ENCODE peak calls at places on chromosomes 3 and 15, in eight cellular contexts. One of them, this sample, is unnamed.

GRCh38 chr3:114157321-114157720 is 21.5 kb downstream of the DRD3 start:
- DNase-seq in choroid plexus epithelial cell: no peak
- DNase-seq in HT1080: no peak
- DNase-seq in neural progenitor cell: no peak
- DNase-seq in frontal cortex: no peak
- DNase-seq in SJSA1: no peak
- DNase-seq in stimulated activated CD8-positive, alpha-beta memory T cell treated with anti-CD3 and anti-CD28 coated beads, Interleukin-12 subunit alpha, Interleukin-12 subunit beta, amount 100 ng/mL, for 4 hours: no peak
- DNase-seq in WTC11: no peak
- DNase-seq in this sample: no peak

GRCh38 chr3:193240850-193241706 is at the start of gene PLAAT1:
- DNase-seq in choroid plexus epithelial cell: peak
- DNase-seq in HT1080: peak
- DNase-seq in neural progenitor cell: peak
- DNase-seq in frontal cortex: peak
- DNase-seq in SJSA1: peak
- DNase-seq in stimulated activated CD8-positive, alpha-beta memory T cell treated with anti-CD3 and anti-CD28 coated beads, Interleukin-12 subunit alpha, Interleukin-12 subunit beta, amount 100 ng/mL, for 4 hours: no peak
- DNase-seq in WTC11: peak
- DNase-seq in this sample: peak

GRCh38 chr3:31448035-31448881 is 84.5 kb upstream of the STT3B start:
- DNase-seq in choroid plexus epithelial cell: peak
- DNase-seq in HT1080: peak
- DNase-seq in neural progenitor cell: peak
- DNase-seq in frontal cortex: no peak
- DNase-seq in SJSA1: no peak
- DNase-seq in stimulated activated CD8-positive, alpha-beta memory T cell treated with anti-CD3 and anti-CD28 coated beads, Interleukin-12 subunit alpha, Interleukin-12 subunit beta, amount 100 ng/mL, for 4 hours: no peak
- DNase-seq in WTC11: peak
- DNase-seq in this sample: peak

GRCh38 chr15:34039506-34040123 is 611 bp upstream of the AVEN start:
- DNase-seq in choroid plexus epithelial cell: peak
- DNase-seq in HT1080: no peak
- DNase-seq in neural progenitor cell: no peak
- DNase-seq in frontal cortex: no peak
- DNase-seq in SJSA1: no peak
- DNase-seq in stimulated activated CD8-positive, alpha-beta memory T cell treated with anti-CD3 and anti-CD28 coated beads, Interleukin-12 subunit alpha, Interleukin-12 subunit beta, amount 100 ng/mL, for 4 hours: no peak
- DNase-seq in WTC11: no peak
- DNase-seq in this sample: peak

GRCh38 chr15:95059346-95059905 is 828.1 kb downstream of the MCTP2 start:
- DNase-seq in choroid plexus epithelial cell: no peak
- DNase-seq in HT1080: no peak
- DNase-seq in neural progenitor cell: no peak
- DNase-seq in frontal cortex: no peak
- DNase-seq in SJSA1: no peak
- DNase-seq in stimulated activated CD8-positive, alpha-beta memory T cell treated with anti-CD3 and anti-CD28 coated beads, Interleukin-12 subunit alpha, Interleukin-12 subunit beta, amount 100 ng/mL, for 4 hours: no peak
- DNase-seq in WTC11: no peak
- DNase-seq in this sample: no peak

GRCh38 chr15:31925541-31925940 is 104.8 kb upstream of the CHRNA7 start:
- DNase-seq in choroid plexus epithelial cell: no peak
- DNase-seq in HT1080: no peak
- DNase-seq in neural progenitor cell: no peak
- DNase-seq in frontal cortex: no peak
- DNase-seq in SJSA1: no peak
- DNase-seq in stimulated activated CD8-positive, alpha-beta memory T cell treated with anti-CD3 and anti-CD28 coated beads, Interleukin-12 subunit alpha, Interleukin-12 subunit beta, amount 100 ng/mL, for 4 hours: no peak
- DNase-seq in WTC11: no peak
- DNase-seq in this sample: no peak

GRCh38 chr3:10529809-10530208 is 24.4 kb upstream of the ATP2B2 start:
- DNase-seq in choroid plexus epithelial cell: no peak
- DNase-seq in HT1080: no peak
- DNase-seq in neural progenitor cell: no peak
- DNase-seq in frontal cortex: no peak
- DNase-seq in SJSA1: no peak
- DNase-seq in stimulated activated CD8-positive, alpha-beta memory T cell treated with anti-CD3 and anti-CD28 coated beads, Interleukin-12 subunit alpha, Interleukin-12 subunit beta, amount 100 ng/mL, for 4 hours: no peak
- DNase-seq in WTC11: no peak
- DNase-seq in this sample: no peak

GRCh38 chr15:21261965-21262850 is 178.1 kb downstream of the POTEB3 start:
- DNase-seq in choroid plexus epithelial cell: no peak
- DNase-seq in HT1080: no peak
- DNase-seq in neural progenitor cell: no peak
- DNase-seq in frontal cortex: no peak
- DNase-seq in SJSA1: no peak
- DNase-seq in stimulated activated CD8-positive, alpha-beta memory T cell treated with anti-CD3 and anti-CD28 coated beads, Interleukin-12 subunit alpha, Interleukin-12 subunit beta, amount 100 ng/mL, for 4 hours: no peak
- DNase-seq in WTC11: no peak
- DNase-seq in this sample: peak

GRCh38 chr15:25883860-25884259 is 20.7 kb upstream of the ATP10A start:
- DNase-seq in choroid plexus epithelial cell: peak
- DNase-seq in HT1080: peak
- DNase-seq in neural progenitor cell: no peak
- DNase-seq in frontal cortex: no peak
- DNase-seq in SJSA1: peak
- DNase-seq in stimulated activated CD8-positive, alpha-beta memory T cell treated with anti-CD3 and anti-CD28 coated beads, Interleukin-12 subunit alpha, Interleukin-12 subunit beta, amount 100 ng/mL, for 4 hours: no peak
- DNase-seq in WTC11: no peak
- DNase-seq in this sample: peak

GRCh38 chr3:18812316-18812715 is 336.0 kb upstream of the KCNH8 start:
- DNase-seq in choroid plexus epithelial cell: peak
- DNase-seq in HT1080: peak
- DNase-seq in neural progenitor cell: no peak
- DNase-seq in frontal cortex: no peak
- DNase-seq in SJSA1: no peak
- DNase-seq in stimulated activated CD8-positive, alpha-beta memory T cell treated with anti-CD3 and anti-CD28 coated beads, Interleukin-12 subunit alpha, Interleukin-12 subunit beta, amount 100 ng/mL, for 4 hours: no peak
- DNase-seq in WTC11: no peak
- DNase-seq in this sample: peak

GRCh38 chr3:116386168-116386567 is 59.1 kb downstream of the LSAMP start:
- DNase-seq in choroid plexus epithelial cell: no peak
- DNase-seq in HT1080: no peak
- DNase-seq in neural progenitor cell: no peak
- DNase-seq in frontal cortex: no peak
- DNase-seq in SJSA1: no peak
- DNase-seq in stimulated activated CD8-positive, alpha-beta memory T cell treated with anti-CD3 and anti-CD28 coated beads, Interleukin-12 subunit alpha, Interleukin-12 subunit beta, amount 100 ng/mL, for 4 hours: no peak
- DNase-seq in WTC11: no peak
- DNase-seq in this sample: no peak

GRCh38 chr3:188486126-188486525 is 332.2 kb downstream of the LPP start:
- DNase-seq in choroid plexus epithelial cell: peak
- DNase-seq in HT1080: peak
- DNase-seq in neural progenitor cell: no peak
- DNase-seq in frontal cortex: no peak
- DNase-seq in SJSA1: peak
- DNase-seq in stimulated activated CD8-positive, alpha-beta memory T cell treated with anti-CD3 and anti-CD28 coated beads, Interleukin-12 subunit alpha, Interleukin-12 subunit beta, amount 100 ng/mL, for 4 hours: no peak
- DNase-seq in WTC11: no peak
- DNase-seq in this sample: peak

GRCh38 chr15:57485869-57486268 is 105.8 kb upstream of the MYZAP start:
- DNase-seq in choroid plexus epithelial cell: peak
- DNase-seq in HT1080: peak
- DNase-seq in neural progenitor cell: no peak
- DNase-seq in frontal cortex: no peak
- DNase-seq in SJSA1: peak
- DNase-seq in stimulated activated CD8-positive, alpha-beta memory T cell treated with anti-CD3 and anti-CD28 coated beads, Interleukin-12 subunit alpha, Interleukin-12 subunit beta, amount 100 ng/mL, for 4 hours: no peak
- DNase-seq in WTC11: peak
- DNase-seq in this sample: peak

GRCh38 chr3:78048698-78049097 is 1008.8 kb downstream of the ROBO2 start:
- DNase-seq in choroid plexus epithelial cell: peak
- DNase-seq in HT1080: peak
- DNase-seq in neural progenitor cell: no peak
- DNase-seq in frontal cortex: no peak
- DNase-seq in SJSA1: no peak
- DNase-seq in stimulated activated CD8-positive, alpha-beta memory T cell treated with anti-CD3 and anti-CD28 coated beads, Interleukin-12 subunit alpha, Interleukin-12 subunit beta, amount 100 ng/mL, for 4 hours: no peak
- DNase-seq in WTC11: no peak
- DNase-seq in this sample: no peak

GRCh38 chr3:140922634-140923033 is 19.0 kb upstream of the SLC25A36 start:
- DNase-seq in choroid plexus epithelial cell: peak
- DNase-seq in HT1080: no peak
- DNase-seq in neural progenitor cell: peak
- DNase-seq in frontal cortex: no peak
- DNase-seq in SJSA1: peak
- DNase-seq in stimulated activated CD8-positive, alpha-beta memory T cell treated with anti-CD3 and anti-CD28 coated beads, Interleukin-12 subunit alpha, Interleukin-12 subunit beta, amount 100 ng/mL, for 4 hours: no peak
- DNase-seq in WTC11: no peak
- DNase-seq in this sample: no peak

GRCh38 chr15:57183614-57184344 is 192.5 kb upstream of the CGNL1 start:
- DNase-seq in choroid plexus epithelial cell: peak
- DNase-seq in HT1080: no peak
- DNase-seq in neural progenitor cell: no peak
- DNase-seq in frontal cortex: no peak
- DNase-seq in SJSA1: peak
- DNase-seq in stimulated activated CD8-positive, alpha-beta memory T cell treated with anti-CD3 and anti-CD28 coated beads, Interleukin-12 subunit alpha, Interleukin-12 subunit beta, amount 100 ng/mL, for 4 hours: no peak
- DNase-seq in WTC11: no peak
- DNase-seq in this sample: no peak

GRCh38 chr3:2456788-2457187 is 358.1 kb downstream of the CNTN4 start:
- DNase-seq in choroid plexus epithelial cell: no peak
- DNase-seq in HT1080: no peak
- DNase-seq in neural progenitor cell: no peak
- DNase-seq in frontal cortex: no peak
- DNase-seq in SJSA1: no peak
- DNase-seq in stimulated activated CD8-positive, alpha-beta memory T cell treated with anti-CD3 and anti-CD28 coated beads, Interleukin-12 subunit alpha, Interleukin-12 subunit beta, amount 100 ng/mL, for 4 hours: no peak
- DNase-seq in WTC11: no peak
- DNase-seq in this sample: no peak

GRCh38 chr3:20361000-20361399 is 175.0 kb upstream of the SGO1 start:
- DNase-seq in choroid plexus epithelial cell: no peak
- DNase-seq in HT1080: no peak
- DNase-seq in neural progenitor cell: no peak
- DNase-seq in frontal cortex: no peak
- DNase-seq in SJSA1: no peak
- DNase-seq in stimulated activated CD8-positive, alpha-beta memory T cell treated with anti-CD3 and anti-CD28 coated beads, Interleukin-12 subunit alpha, Interleukin-12 subunit beta, amount 100 ng/mL, for 4 hours: no peak
- DNase-seq in WTC11: no peak
- DNase-seq in this sample: no peak

GRCh38 chr3:38541800-38542199 is 45.7 kb downstream of the EXOG start:
- DNase-seq in choroid plexus epithelial cell: no peak
- DNase-seq in HT1080: no peak
- DNase-seq in neural progenitor cell: no peak
- DNase-seq in frontal cortex: no peak
- DNase-seq in SJSA1: no peak
- DNase-seq in stimulated activated CD8-positive, alpha-beta memory T cell treated with anti-CD3 and anti-CD28 coated beads, Interleukin-12 subunit alpha, Interleukin-12 subunit beta, amount 100 ng/mL, for 4 hours: no peak
- DNase-seq in WTC11: no peak
- DNase-seq in this sample: peak

GRCh38 chr3:13115991-13116390 is 42.8 kb upstream of the IQSEC1 start:
- DNase-seq in choroid plexus epithelial cell: no peak
- DNase-seq in HT1080: no peak
- DNase-seq in neural progenitor cell: no peak
- DNase-seq in frontal cortex: no peak
- DNase-seq in SJSA1: no peak
- DNase-seq in stimulated activated CD8-positive, alpha-beta memory T cell treated with anti-CD3 and anti-CD28 coated beads, Interleukin-12 subunit alpha, Interleukin-12 subunit beta, amount 100 ng/mL, for 4 hours: no peak
- DNase-seq in WTC11: no peak
- DNase-seq in this sample: no peak

GRCh38 chr3:127180859-127181258 is 12.1 kb upstream of the PRR23E start:
- DNase-seq in choroid plexus epithelial cell: no peak
- DNase-seq in HT1080: no peak
- DNase-seq in neural progenitor cell: no peak
- DNase-seq in frontal cortex: no peak
- DNase-seq in SJSA1: no peak
- DNase-seq in stimulated activated CD8-positive, alpha-beta memory T cell treated with anti-CD3 and anti-CD28 coated beads, Interleukin-12 subunit alpha, Interleukin-12 subunit beta, amount 100 ng/mL, for 4 hours: no peak
- DNase-seq in WTC11: no peak
- DNase-seq in this sample: no peak

GRCh38 chr15:66873856-66874255 is 171.8 kb downstream of the SMAD6 start:
- DNase-seq in choroid plexus epithelial cell: no peak
- DNase-seq in HT1080: no peak
- DNase-seq in neural progenitor cell: no peak
- DNase-seq in frontal cortex: no peak
- DNase-seq in SJSA1: no peak
- DNase-seq in stimulated activated CD8-positive, alpha-beta memory T cell treated with anti-CD3 and anti-CD28 coated beads, Interleukin-12 subunit alpha, Interleukin-12 subunit beta, amount 100 ng/mL, for 4 hours: no peak
- DNase-seq in WTC11: no peak
- DNase-seq in this sample: no peak

GRCh38 chr3:189995129-189995528 is 125.6 kb downstream of the P3H2 start:
- DNase-seq in choroid plexus epithelial cell: peak
- DNase-seq in HT1080: peak
- DNase-seq in neural progenitor cell: peak
- DNase-seq in frontal cortex: no peak
- DNase-seq in SJSA1: no peak
- DNase-seq in stimulated activated CD8-positive, alpha-beta memory T cell treated with anti-CD3 and anti-CD28 coated beads, Interleukin-12 subunit alpha, Interleukin-12 subunit beta, amount 100 ng/mL, for 4 hours: no peak
- DNase-seq in WTC11: peak
- DNase-seq in this sample: peak

GRCh38 chr3:50177346-50177745 is 14.1 kb upstream of the GNAT1 start:
- DNase-seq in choroid plexus epithelial cell: no peak
- DNase-seq in HT1080: no peak
- DNase-seq in neural progenitor cell: no peak
- DNase-seq in frontal cortex: no peak
- DNase-seq in SJSA1: no peak
- DNase-seq in stimulated activated CD8-positive, alpha-beta memory T cell treated with anti-CD3 and anti-CD28 coated beads, Interleukin-12 subunit alpha, Interleukin-12 subunit beta, amount 100 ng/mL, for 4 hours: no peak
- DNase-seq in WTC11: no peak
- DNase-seq in this sample: no peak

GRCh38 chr3:183385698-183386590 is 42.5 kb downstream of the MCF2L2 start:
- DNase-seq in choroid plexus epithelial cell: peak
- DNase-seq in HT1080: peak
- DNase-seq in neural progenitor cell: peak
- DNase-seq in frontal cortex: peak
- DNase-seq in SJSA1: peak
- DNase-seq in stimulated activated CD8-positive, alpha-beta memory T cell treated with anti-CD3 and anti-CD28 coated beads, Interleukin-12 subunit alpha, Interleukin-12 subunit beta, amount 100 ng/mL, for 4 hours: no peak
- DNase-seq in WTC11: peak
- DNase-seq in this sample: peak

GRCh38 chr3:37139567-37140052 is 34.8 kb downstream of the LRRFIP2 start:
- DNase-seq in choroid plexus epithelial cell: no peak
- DNase-seq in HT1080: no peak
- DNase-seq in neural progenitor cell: no peak
- DNase-seq in frontal cortex: no peak
- DNase-seq in SJSA1: no peak
- DNase-seq in stimulated activated CD8-positive, alpha-beta memory T cell treated with anti-CD3 and anti-CD28 coated beads, Interleukin-12 subunit alpha, Interleukin-12 subunit beta, amount 100 ng/mL, for 4 hours: no peak
- DNase-seq in WTC11: no peak
- DNase-seq in this sample: no peak

GRCh38 chr15:98515186-98515585 is 133.2 kb upstream of the IGF1R start:
- DNase-seq in choroid plexus epithelial cell: no peak
- DNase-seq in HT1080: no peak
- DNase-seq in neural progenitor cell: no peak
- DNase-seq in frontal cortex: no peak
- DNase-seq in SJSA1: no peak
- DNase-seq in stimulated activated CD8-positive, alpha-beta memory T cell treated with anti-CD3 and anti-CD28 coated beads, Interleukin-12 subunit alpha, Interleukin-12 subunit beta, amount 100 ng/mL, for 4 hours: no peak
- DNase-seq in WTC11: no peak
- DNase-seq in this sample: no peak

GRCh38 chr3:169541528-169541927 is 122.0 kb downstream of the MECOM start:
- DNase-seq in choroid plexus epithelial cell: no peak
- DNase-seq in HT1080: no peak
- DNase-seq in neural progenitor cell: no peak
- DNase-seq in frontal cortex: no peak
- DNase-seq in SJSA1: no peak
- DNase-seq in stimulated activated CD8-positive, alpha-beta memory T cell treated with anti-CD3 and anti-CD28 coated beads, Interleukin-12 subunit alpha, Interleukin-12 subunit beta, amount 100 ng/mL, for 4 hours: no peak
- DNase-seq in WTC11: no peak
- DNase-seq in this sample: no peak

GRCh38 chr3:151445283-151446001 is 15.4 kb downstream of the IGSF10 start:
- DNase-seq in choroid plexus epithelial cell: peak
- DNase-seq in HT1080: peak
- DNase-seq in neural progenitor cell: no peak
- DNase-seq in frontal cortex: no peak
- DNase-seq in SJSA1: peak
- DNase-seq in stimulated activated CD8-positive, alpha-beta memory T cell treated with anti-CD3 and anti-CD28 coated beads, Interleukin-12 subunit alpha, Interleukin-12 subunit beta, amount 100 ng/mL, for 4 hours: no peak
- DNase-seq in WTC11: no peak
- DNase-seq in this sample: peak

GRCh38 chr3:47850062-47850802 is 47.3 kb downstream of the DHX30 start:
- DNase-seq in choroid plexus epithelial cell: peak
- DNase-seq in HT1080: peak
- DNase-seq in neural progenitor cell: peak
- DNase-seq in frontal cortex: no peak
- DNase-seq in SJSA1: peak
- DNase-seq in stimulated activated CD8-positive, alpha-beta memory T cell treated with anti-CD3 and anti-CD28 coated beads, Interleukin-12 subunit alpha, Interleukin-12 subunit beta, amount 100 ng/mL, for 4 hours: no peak
- DNase-seq in WTC11: no peak
- DNase-seq in this sample: no peak